ENCODE peak calls at places on chromosomes 6 and 20, in four cellular contexts. One of them, this sample, is unnamed.

GRCh38 chr20:1876975-1877603 is 18.1 kb upstream of the SIRPA start:
- DNase-seq in neuronal stem cell: peak; percentile 44
- DNase-seq in IMR-90: peak; percentile 35
- DNase-seq in H9: no peak
- DNase-seq in this sample: no peak

GRCh38 chr20:56358600-56359211 is at the start of gene FAM210B:
- DNase-seq in neuronal stem cell: peak; percentile 89
- DNase-seq in IMR-90: peak; percentile 87
- DNase-seq in H9: peak; percentile 93
- DNase-seq in this sample: peak; percentile 86

GRCh38 chr6:127026247-127026646 is 92.2 kb upstream of the RSPO3 start:
- DNase-seq in neuronal stem cell: no peak
- DNase-seq in IMR-90: no peak
- DNase-seq in H9: no peak
- DNase-seq in this sample: no peak

GRCh38 chr6:33008944-33009861 is at the start of gene HLA-DOA:
- DNase-seq in neuronal stem cell: peak; percentile 69
- DNase-seq in H9: peak; percentile 95
- DNase-seq in IMR-90: peak; percentile 5
- DNase-seq in this sample: peak; percentile 48

GRCh38 chr6:154432533-154433476 is 76.2 kb upstream of the IPCEF1 start:
- DNase-seq in H9: no peak
- DNase-seq in IMR-90: no peak
- DNase-seq in neuronal stem cell: no peak
- DNase-seq in this sample: no peak

GRCh38 chr6:80502871-80503270 is 396.4 kb downstream of the BCKDHB start:
- DNase-seq in H9: no peak
- DNase-seq in IMR-90: no peak
- DNase-seq in neuronal stem cell: no peak
- DNase-seq in this sample: no peak

GRCh38 chr6:159762681-159763293 is 942 bp downstream of the ACAT2 start:
- DNase-seq in IMR-90: no peak
- DNase-seq in neuronal stem cell: no peak
- DNase-seq in H9: no peak
- DNase-seq in this sample: peak; percentile 30

GRCh38 chr6:73285674-73286283 is 22.8 kb upstream of the KHDC1 start:
- DNase-seq in IMR-90: peak; percentile 76
- DNase-seq in neuronal stem cell: no peak
- DNase-seq in H9: no peak
- DNase-seq in this sample: peak; percentile 74

GRCh38 chr20:57736738-57737347 is 27.0 kb upstream of the PMEPA1 start:
- DNase-seq in neuronal stem cell: no peak
- DNase-seq in IMR-90: no peak
- DNase-seq in H9: no peak
- DNase-seq in this sample: no peak

GRCh38 chr20:38109657-38110524 is 55.2 kb downstream of the TGM2 start:
- DNase-seq in neuronal stem cell: no peak
- DNase-seq in IMR-90: peak; percentile 79
- DNase-seq in H9: no peak
- DNase-seq in this sample: peak; percentile 92

GRCh38 chr6:169978615-169979161 is 227.3 kb downstream of the ERMARD start:
- DNase-seq in neuronal stem cell: no peak
- DNase-seq in IMR-90: peak; percentile 15
- DNase-seq in H9: no peak
- DNase-seq in this sample: no peak

GRCh38 chr6:54847799-54848597 is 1.4 kb downstream of the FAM83B start:
- DNase-seq in IMR-90: peak; percentile 74
- DNase-seq in neuronal stem cell: no peak
- DNase-seq in H9: no peak
- DNase-seq in this sample: peak; percentile 42

GRCh38 chr6:3758842-3759144 is 7.3 kb upstream of the PXDC1 start:
- DNase-seq in H9: no peak
- DNase-seq in IMR-90: no peak
- DNase-seq in neuronal stem cell: no peak
- DNase-seq in this sample: no peak

GRCh38 chr6:3759656-3760245 is 8.2 kb upstream of the PXDC1 start:
- DNase-seq in H9: no peak
- DNase-seq in IMR-90: peak; percentile 95
- DNase-seq in neuronal stem cell: no peak
- DNase-seq in this sample: peak; percentile 77

GRCh38 chr6:3757241-3757641 is 5.7 kb upstream of the PXDC1 start:
- DNase-seq in IMR-90: no peak
- DNase-seq in H9: no peak
- DNase-seq in neuronal stem cell: no peak
- DNase-seq in this sample: no peak

GRCh38 chr6:3755637-3756515 is 4.4 kb upstream of the PXDC1 start:
- DNase-seq in H9: peak; percentile 61
- DNase-seq in IMR-90: no peak
- DNase-seq in neuronal stem cell: no peak
- DNase-seq in this sample: no peak

GRCh38 chr6:3756516-3757010 is 5.0 kb upstream of the PXDC1 start:
- DNase-seq in IMR-90: no peak
- DNase-seq in neuronal stem cell: no peak
- DNase-seq in H9: no peak
- DNase-seq in this sample: no peak
- H3K18ac ChIP-seq in IMR-90: no peak overlapping the region
- H3K18ac ChIP-seq in neuronal stem cell: no peak overlapping the region
- H3K18ac ChIP-seq in H9: peak overlapping the region; percentile 53
- H3K18ac ChIP-seq in this sample: peak overlapping the region; percentile 29

GRCh38 chr6:43274916-43275597 is 23.0 kb upstream of the SLC22A7 start:
- DNase-seq in IMR-90: no peak
- DNase-seq in neuronal stem cell: no peak
- DNase-seq in H9: no peak
- DNase-seq in this sample: no peak
- H2BK5ac ChIP-seq in IMR-90: no peak overlapping the region
- H2BK5ac ChIP-seq in neuronal stem cell: no peak overlapping the region
- H2BK5ac ChIP-seq in H9: no peak overlapping the region
- H2BK5ac ChIP-seq in this sample: no peak overlapping the region

GRCh38 chr6:105744815-105745214 is 341.3 kb upstream of the PRDM1 start:
- DNase-seq in IMR-90: peak; percentile 66
- DNase-seq in neuronal stem cell: no peak
- DNase-seq in H9: no peak
- DNase-seq in this sample: no peak

GRCh38 chr6:105745464-105746129 is 340.5 kb upstream of the PRDM1 start:
- DNase-seq in neuronal stem cell: no peak
- DNase-seq in IMR-90: no peak
- DNase-seq in H9: no peak
- DNase-seq in this sample: no peak

GRCh38 chr6:105747823-105748405 is 338.2 kb upstream of the PRDM1 start:
- DNase-seq in neuronal stem cell: no peak
- DNase-seq in IMR-90: no peak
- DNase-seq in H9: no peak
- DNase-seq in this sample: no peak

GRCh38 chr6:105746539-105746938 is 339.6 kb upstream of the PRDM1 start:
- DNase-seq in neuronal stem cell: no peak
- DNase-seq in H9: no peak
- DNase-seq in IMR-90: no peak
- DNase-seq in this sample: no peak

DNA sequence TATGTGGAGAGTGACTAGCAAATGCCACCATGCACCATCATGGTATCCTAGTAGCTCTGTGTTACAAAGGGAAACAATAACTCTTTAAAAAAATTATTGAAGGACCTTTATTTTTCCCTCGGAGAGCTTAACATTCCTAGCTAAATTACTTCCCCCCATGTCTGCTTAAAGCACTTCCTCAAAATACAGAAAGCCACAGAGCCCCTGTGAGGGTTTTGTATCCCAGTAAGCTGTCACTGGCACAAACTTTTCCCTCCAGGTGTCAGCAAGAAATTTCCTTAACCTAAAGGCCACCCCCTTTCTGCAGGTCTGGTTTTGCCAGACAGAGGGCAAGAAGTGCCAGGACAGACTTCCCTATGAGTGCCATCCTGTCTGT is 340.0 kb upstream of the PRDM1 start:
- DNase-seq in H9: no peak
- DNase-seq in IMR-90: no peak
- DNase-seq in neuronal stem cell: no peak
- DNase-seq in this sample: no peak
- H2AFZ ChIP-seq in H9: no peak overlapping the region
- H2AFZ ChIP-seq in IMR-90: no peak overlapping the region
- H2AFZ ChIP-seq in neuronal stem cell: no peak overlapping the region
- H2AFZ ChIP-seq in this sample: no peak overlapping the region

GRCh38 chr6:21708181-21708580 is 114.6 kb downstream of the SOX4 start:
- DNase-seq in H9: no peak
- DNase-seq in IMR-90: no peak
- DNase-seq in neuronal stem cell: no peak
- DNase-seq in this sample: no peak

GRCh38 chr6:21707527-21707926 is 114.0 kb downstream of the SOX4 start:
- DNase-seq in neuronal stem cell: no peak
- DNase-seq in H9: no peak
- DNase-seq in IMR-90: no peak
- DNase-seq in this sample: no peak

GRCh38 chr6:21710908-21711627 is 117.5 kb downstream of the SOX4 start:
- DNase-seq in neuronal stem cell: peak; percentile 55
- DNase-seq in H9: no peak
- DNase-seq in IMR-90: no peak
- DNase-seq in this sample: no peak

DNA sequence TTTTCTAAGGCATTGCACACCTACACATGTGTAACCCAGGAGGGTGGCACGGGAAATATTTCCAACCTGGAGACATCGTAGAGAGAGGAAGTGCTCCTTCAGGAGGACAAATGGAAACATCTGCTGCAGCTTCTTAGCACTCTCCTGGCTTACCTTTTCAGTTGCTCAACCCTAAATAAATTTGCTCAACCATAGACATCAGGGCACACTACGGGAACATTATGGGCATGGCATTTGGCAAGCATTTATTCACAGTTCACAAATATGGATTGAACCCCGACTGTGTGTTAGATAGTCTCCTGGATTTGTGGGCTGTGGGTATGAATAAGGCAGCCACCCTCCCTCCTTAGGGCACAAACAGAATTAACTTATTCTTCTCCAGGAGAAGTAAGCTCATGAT is 118.7 kb downstream of the SOX4 start:
- DNase-seq in neuronal stem cell: no peak
- DNase-seq in IMR-90: no peak
- DNase-seq in H9: no peak
- DNase-seq in this sample: no peak
- H3K18ac ChIP-seq in neuronal stem cell: no peak overlapping the region
- H3K18ac ChIP-seq in IMR-90: no peak overlapping the region
- H3K18ac ChIP-seq in H9: no peak overlapping the region
- H3K18ac ChIP-seq in this sample: no peak overlapping the region

DNA sequence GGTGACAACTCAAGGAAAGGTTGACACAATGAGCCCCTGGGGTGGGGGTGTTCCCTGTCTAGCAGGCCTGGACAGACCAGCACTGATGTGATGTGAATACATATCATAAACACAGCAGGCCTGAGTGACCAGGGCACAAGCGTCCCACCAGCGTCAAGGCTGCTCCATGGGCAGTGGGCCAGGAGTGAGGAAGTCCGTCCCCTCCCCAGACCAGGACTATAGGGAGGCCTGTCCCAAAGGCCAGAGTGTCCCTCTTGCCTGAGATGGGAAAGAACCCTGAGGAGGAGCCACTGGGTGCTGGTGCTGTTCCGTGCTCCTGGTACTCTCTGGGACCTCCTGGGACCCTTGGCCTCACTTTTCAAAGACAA is 44.6 kb downstream of the RRBP1 start:
- DNase-seq in H9: no peak
- DNase-seq in neuronal stem cell: no peak
- DNase-seq in IMR-90: no peak
- DNase-seq in this sample: no peak
- H2BK5ac ChIP-seq in H9: no peak overlapping the region
- H2BK5ac ChIP-seq in neuronal stem cell: no peak overlapping the region
- H2BK5ac ChIP-seq in IMR-90: no peak overlapping the region
- H2BK5ac ChIP-seq in this sample: no peak overlapping the region